ENCODE peak calls at places on chromosome 15, in six cellular contexts. N, U, F, G, O and M are unnamed samples.

GRCh38 chr15:38818156-38818745 is 253.6 kb upstream of the RASGRP1 start:
- DNase-seq in N (no peak), U (no peak), F (no peak), G (no peak), O (peak; percentile 57), M (no peak)

GRCh38 chr15:96538506-96538905 is 208.0 kb downstream of the NR2F2 start:
- DNase-seq in N (no peak), U (no peak), F (no peak), G (no peak), O (no peak), M (no peak)

GRCh38 chr15:39084683-39085530 is 496.0 kb upstream of the THBS1 start:
- DNase-seq in N (peak; percentile 46), U (peak; percentile 49), F (peak; percentile 24), G (no peak), O (no peak), M (no peak)

GRCh38 chr15:50148362-50148963 is 29.4 kb upstream of the ATP8B4 start:
- DNase-seq in N (no peak), U (peak; percentile 37), F (no peak), G (peak; percentile 65), O (peak; percentile 76), M (no peak)

GRCh38 chr15:84888639-84889038 is 4.2 kb downstream of the SLC28A1 start:
- DNase-seq in N (no peak), U (no peak), F (no peak), G (no peak), O (no peak), M (no peak)

GRCh38 chr15:33859992-33860545 is 108.2 kb upstream of the CHRM5 start:
- DNase-seq in N (no peak), U (no peak), F (no peak), G (no peak), O (no peak), M (no peak)

GRCh38 chr15:88194162-88194561 is 62.4 kb downstream of the NTRK3 start:
- DNase-seq in N (no peak), U (no peak), F (no peak), G (no peak), O (no peak), M (no peak)

GRCh38 chr15:85154061-85154460 is 172.4 kb downstream of the PDE8A start:
- DNase-seq in N (no peak), U (no peak), F (no peak), G (peak; percentile 28), O (no peak), M (no peak)

GRCh38 chr15:96042734-96043224 is 287.7 kb upstream of the NR2F2 start:
- DNase-seq in N (no peak), U (no peak), F (no peak), G (no peak), O (no peak), M (no peak)

GRCh38 chr15:43518073-43518761 is 809 bp downstream of the MAP1A start:
- DNase-seq in N (no peak), U (no peak), F (no peak), G (peak; percentile 53), O (peak; percentile 60), M (no peak)

GRCh38 chr15:41927516-41927915 is 33.7 kb upstream of the SPTBN5 start:
- DNase-seq in N (no peak), U (no peak), F (no peak), G (no peak), O (no peak), M (no peak)

GRCh38 chr15:59165726-59166125 is 40.9 kb upstream of the LDHAL6B start:
- DNase-seq in N (no peak), U (no peak), F (no peak), G (no peak), O (no peak), M (no peak)

GRCh38 chr15:77832874-77833273 is 200.2 kb upstream of the LINGO1 start:
- DNase-seq in N (peak; percentile 7), U (no peak), F (no peak), G (no peak), O (no peak), M (no peak)

GRCh38 chr15:86743283-86743903 is 663.7 kb downstream of the AGBL1 start:
- DNase-seq in N (no peak), U (no peak), F (peak; percentile 25), G (peak; percentile 73), O (peak; percentile 79), M (peak; percentile 27)

GRCh38 chr15:97995881-97996603 is 35.5 kb downstream of the ARRDC4 start:
- DNase-seq in N (no peak), U (no peak), F (no peak), G (peak; percentile 28), O (peak; percentile 45), M (no peak)

GRCh38 chr15:98597666-98598065 is 50.7 kb upstream of the IGF1R start:
- DNase-seq in N (no peak), U (no peak), F (no peak), G (no peak), O (no peak), M (no peak)

GRCh38 chr15:31598620-31599019 is 272.0 kb downstream of the KLF13 start:
- DNase-seq in N (peak; percentile 77), U (no peak), F (no peak), G (peak; percentile 73), O (peak; percentile 91), M (no peak)

GRCh38 chr15:70308011-70308761 is 210.5 kb upstream of the TLE3 start:
- DNase-seq in N (no peak), U (no peak), F (no peak), G (no peak), O (no peak), M (no peak)

GRCh38 chr15:90838544-90838943 is 29.8 kb upstream of the FURIN start:
- DNase-seq in N (no peak), U (no peak), F (no peak), G (no peak), O (no peak), M (no peak)

GRCh38 chr15:99014803-99015676 is 7.4 kb upstream of the PGPEP1L start:
- DNase-seq in N (peak; percentile 84), U (no peak), F (peak; percentile 34), G (peak; percentile 84), O (peak; percentile 84), M (no peak)

GRCh38 chr15:80512729-80513670 is 108.8 kb downstream of the ARNT2 start:
- DNase-seq in N (no peak), U (no peak), F (no peak), G (no peak), O (no peak), M (no peak)
- TF ChIP-seq CTCF in N (no peak), U (peak; percentile 1), F (peak; percentile 24), G (peak; percentile 28), O (peak; percentile 43), M (no peak)

DNA sequence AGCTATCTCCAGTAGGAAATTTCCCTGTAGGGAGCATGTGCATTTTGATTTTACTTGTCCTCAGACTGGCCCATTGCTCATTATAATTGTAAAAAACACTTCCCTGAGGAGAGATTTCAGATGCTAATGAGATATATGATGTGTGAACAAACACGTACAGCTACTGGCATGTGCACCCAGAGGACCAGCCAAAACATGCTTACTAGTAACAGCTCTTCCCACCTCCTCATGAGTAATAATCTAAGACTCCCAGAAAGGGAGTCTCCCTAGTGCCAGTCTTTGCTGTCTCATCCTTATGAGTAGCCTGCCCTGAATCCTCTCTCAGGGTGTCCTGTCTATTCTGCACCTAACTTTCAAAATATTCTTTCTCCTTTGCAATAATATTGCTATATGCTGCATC is 43.4 kb downstream of the FBXO22 start:
- DNase-seq in N (no peak), U (peak; percentile 26), F (no peak), G (no peak), O (no peak), M (no peak)
- TF ChIP-seq CTCF in N (no peak), U (no peak), F (no peak), G (no peak), O (no peak), M (no peak)

DNA sequence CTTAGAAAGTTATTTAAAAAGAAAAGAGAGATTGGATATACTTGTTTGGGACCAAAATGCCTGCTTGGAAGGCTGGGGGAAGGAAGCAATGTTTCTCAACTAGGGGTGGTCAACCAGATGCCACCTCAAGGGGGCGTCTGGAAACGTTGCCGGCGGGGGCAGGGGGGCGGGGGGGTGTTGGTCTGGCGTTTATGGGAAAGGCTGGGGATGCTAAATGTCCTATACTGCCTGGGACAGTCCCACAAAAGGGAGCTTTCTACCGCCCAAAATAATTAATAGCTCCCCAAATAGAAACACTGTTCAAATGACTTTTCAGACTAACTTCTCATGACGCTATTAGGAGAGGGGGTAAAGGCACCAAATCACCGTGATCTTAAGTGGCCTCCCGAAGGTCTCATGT is 2.2 kb downstream of the POLG start:
- DNase-seq in N (no peak), U (no peak), F (no peak), G (no peak), O (peak; percentile 51), M (no peak)
- TF ChIP-seq CTCF in N (no peak), U (peak; percentile 35), F (peak; percentile 43), G (peak; percentile 38), O (peak; percentile 71), M (peak; percentile 55)

DNA sequence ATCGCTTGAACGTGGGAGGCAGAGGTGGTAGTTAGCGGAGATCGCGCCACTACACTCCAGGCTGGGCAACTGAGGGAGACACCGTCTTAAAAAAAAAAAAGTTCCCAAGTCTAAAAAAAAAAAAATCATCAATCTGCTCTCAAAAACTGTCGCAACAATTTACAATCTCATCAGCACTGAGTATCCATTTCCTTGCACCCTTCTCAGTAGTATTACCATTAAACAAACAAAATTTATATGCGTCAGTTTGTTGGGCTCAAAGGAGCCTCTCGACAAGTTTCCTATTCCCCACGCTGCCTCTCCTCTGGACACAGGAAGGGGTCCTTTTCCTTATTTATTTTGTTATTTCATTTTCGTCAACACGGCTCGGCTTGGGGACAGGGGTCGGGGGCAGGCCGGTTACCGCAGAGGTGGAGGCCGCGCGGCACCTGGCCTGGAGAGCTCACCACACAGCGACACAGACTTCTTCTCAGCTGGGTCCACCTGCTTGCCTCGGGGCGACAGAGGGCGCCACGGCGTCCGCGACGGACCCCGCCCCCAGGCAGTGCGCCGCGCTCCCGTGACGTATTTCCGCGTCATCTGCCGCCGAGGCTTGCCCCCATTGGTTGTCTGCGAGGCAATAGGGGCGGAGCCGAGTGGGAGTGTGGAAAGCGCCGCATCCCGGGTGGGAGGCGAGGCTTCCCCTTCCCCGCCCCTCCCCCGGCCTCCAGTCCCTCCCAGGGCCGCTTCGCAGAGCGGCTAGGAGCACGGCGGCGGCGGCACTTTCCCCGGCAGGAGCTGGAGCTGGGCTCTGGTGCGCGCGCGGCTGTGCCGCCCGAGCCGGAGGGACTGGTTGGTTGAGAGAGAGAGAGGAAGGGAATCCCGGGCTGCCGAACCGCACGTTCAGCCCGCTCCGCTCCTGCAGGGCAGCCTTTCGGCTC is at the start of gene MAP2K1:
- DNase-seq in N (peak; percentile 98), U (peak; percentile 89), F (peak; percentile 99), G (peak; percentile 99), O (peak; percentile 97), M (peak; percentile 99)
- TF ChIP-seq CTCF in N (peak; percentile 81), U (peak; percentile 67), F (peak; percentile 81), G (peak; percentile 69), O (peak; percentile 71), M (peak; percentile 90)

DNA sequence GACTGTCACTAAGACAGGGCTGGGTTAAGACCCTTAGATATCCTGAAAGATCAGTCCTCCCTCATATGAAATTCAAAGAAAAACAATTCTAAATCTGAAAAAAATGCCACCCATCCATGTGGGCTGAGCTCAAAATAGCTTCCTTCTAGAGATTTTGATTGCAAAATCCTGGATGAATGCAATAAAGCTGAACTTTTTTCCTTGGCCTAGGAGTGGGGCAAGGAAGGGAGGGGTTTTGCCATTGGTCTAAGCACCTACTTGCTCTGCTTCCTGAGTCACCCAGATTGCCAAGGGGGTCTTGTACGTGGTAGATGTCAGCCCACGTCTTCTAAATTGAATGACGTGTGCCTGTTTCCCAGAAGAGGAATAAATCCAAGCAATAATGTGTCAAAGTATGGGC is 15.3 kb upstream of the SMAD3 start:
- DNase-seq in N (no peak), U (no peak), F (no peak), G (no peak), O (no peak), M (no peak)
- TF ChIP-seq CTCF in N (no peak), U (no peak), F (no peak), G (no peak), O (no peak), M (no peak)